ENCODE peak calls at places on chromosome 13, in nine cellular contexts. One of them, this sample, is unnamed.

GRCh38 chr13:108560092-108560491 is 69.3 kb upstream of the MYO16 start:
- DNase-seq in NCI-H1105 treated with DMSO at 0.1 percent for 48 hours: peak
- DNase-seq in T-helper 2 cell: no peak
- DNase-seq in ascending aorta: no peak
- DNase-seq in testis: no peak
- DNase-seq in T-helper 17 cell: no peak
- DNase-seq in LoVo: no peak
- DNase-seq in AG09319: no peak
- DNase-seq in neural crest cell: peak
- DNase-seq in this sample: no peak

GRCh38 chr13:30963794-30964193 is 31.3 kb downstream of the TEX26 start:
- DNase-seq in T-helper 2 cell: no peak
- DNase-seq in testis: peak
- DNase-seq in AG09319: no peak
- DNase-seq in LoVo: no peak
- DNase-seq in neural crest cell: no peak
- DNase-seq in T-helper 17 cell: no peak
- DNase-seq in ascending aorta: no peak
- DNase-seq in NCI-H1105 treated with DMSO at 0.1 percent for 48 hours: no peak
- DNase-seq in this sample: no peak

GRCh38 chr13:39712626-39713025 is 57.2 kb downstream of the COG6 start:
- DNase-seq in NCI-H1105 treated with DMSO at 0.1 percent for 48 hours: no peak
- DNase-seq in T-helper 17 cell: no peak
- DNase-seq in neural crest cell: no peak
- DNase-seq in testis: no peak
- DNase-seq in T-helper 2 cell: no peak
- DNase-seq in AG09319: no peak
- DNase-seq in ascending aorta: no peak
- DNase-seq in LoVo: no peak
- DNase-seq in this sample: no peak

GRCh38 chr13:67148219-67148583 is 81.9 kb downstream of the PCDH9 start:
- DNase-seq in neural crest cell: no peak
- DNase-seq in NCI-H1105 treated with DMSO at 0.1 percent for 48 hours: no peak
- DNase-seq in T-helper 2 cell: no peak
- DNase-seq in AG09319: no peak
- DNase-seq in T-helper 17 cell: no peak
- DNase-seq in testis: no peak
- DNase-seq in ascending aorta: no peak
- DNase-seq in LoVo: no peak
- DNase-seq in this sample: no peak

GRCh38 chr13:20492641-20493040 is 33.0 kb downstream of the CRYL1 start:
- DNase-seq in neural crest cell: peak
- DNase-seq in AG09319: peak
- DNase-seq in NCI-H1105 treated with DMSO at 0.1 percent for 48 hours: no peak
- DNase-seq in testis: peak
- DNase-seq in ascending aorta: no peak
- DNase-seq in T-helper 2 cell: peak
- DNase-seq in LoVo: peak
- DNase-seq in T-helper 17 cell: no peak
- DNase-seq in this sample: no peak

GRCh38 chr13:65417953-65418352 is 1812.2 kb downstream of the PCDH9 start:
- DNase-seq in LoVo: no peak
- DNase-seq in NCI-H1105 treated with DMSO at 0.1 percent for 48 hours: peak
- DNase-seq in T-helper 17 cell: no peak
- DNase-seq in ascending aorta: no peak
- DNase-seq in AG09319: no peak
- DNase-seq in T-helper 2 cell: no peak
- DNase-seq in neural crest cell: no peak
- DNase-seq in testis: no peak
- DNase-seq in this sample: no peak

GRCh38 chr13:93151277-93151676 is 75.3 kb upstream of the GPC6 start:
- DNase-seq in AG09319: peak
- DNase-seq in T-helper 17 cell: no peak
- DNase-seq in NCI-H1105 treated with DMSO at 0.1 percent for 48 hours: no peak
- DNase-seq in testis: no peak
- DNase-seq in ascending aorta: no peak
- DNase-seq in neural crest cell: no peak
- DNase-seq in LoVo: no peak
- DNase-seq in T-helper 2 cell: peak
- DNase-seq in this sample: no peak

GRCh38 chr13:22110368-22110767 is 439.5 kb downstream of the FGF9 start:
- DNase-seq in NCI-H1105 treated with DMSO at 0.1 percent for 48 hours: no peak
- DNase-seq in AG09319: no peak
- DNase-seq in ascending aorta: peak
- DNase-seq in LoVo: no peak
- DNase-seq in T-helper 2 cell: peak
- DNase-seq in T-helper 17 cell: no peak
- DNase-seq in testis: no peak
- DNase-seq in neural crest cell: no peak
- DNase-seq in this sample: no peak

GRCh38 chr13:75759531-75759930 is 123.4 kb downstream of the LMO7 start:
- DNase-seq in T-helper 2 cell: no peak
- DNase-seq in NCI-H1105 treated with DMSO at 0.1 percent for 48 hours: no peak
- DNase-seq in LoVo: no peak
- DNase-seq in ascending aorta: no peak
- DNase-seq in T-helper 17 cell: no peak
- DNase-seq in testis: no peak
- DNase-seq in neural crest cell: no peak
- DNase-seq in AG09319: no peak
- DNase-seq in this sample: no peak

GRCh38 chr13:33927315-33927714 is 109.4 kb downstream of the RFC3 start:
- DNase-seq in ascending aorta: no peak
- DNase-seq in testis: no peak
- DNase-seq in NCI-H1105 treated with DMSO at 0.1 percent for 48 hours: no peak
- DNase-seq in T-helper 2 cell: no peak
- DNase-seq in T-helper 17 cell: no peak
- DNase-seq in LoVo: no peak
- DNase-seq in neural crest cell: no peak
- DNase-seq in AG09319: no peak
- DNase-seq in this sample: no peak

GRCh38 chr13:39876258-39876657 is 220.8 kb downstream of the COG6 start:
- DNase-seq in testis: no peak
- DNase-seq in neural crest cell: no peak
- DNase-seq in ascending aorta: no peak
- DNase-seq in T-helper 17 cell: no peak
- DNase-seq in NCI-H1105 treated with DMSO at 0.1 percent for 48 hours: no peak
- DNase-seq in T-helper 2 cell: no peak
- DNase-seq in AG09319: peak
- DNase-seq in LoVo: no peak
- DNase-seq in this sample: no peak

GRCh38 chr13:75959861-75960481 is 323.8 kb downstream of the LMO7 start:
- DNase-seq in NCI-H1105 treated with DMSO at 0.1 percent for 48 hours: peak
- DNase-seq in ascending aorta: no peak
- DNase-seq in testis: no peak
- DNase-seq in AG09319: no peak
- DNase-seq in LoVo: no peak
- DNase-seq in T-helper 2 cell: no peak
- DNase-seq in neural crest cell: no peak
- DNase-seq in T-helper 17 cell: no peak
- DNase-seq in this sample: no peak

GRCh38 chr13:43785681-43786471 is 896 bp downstream of the ENOX1 start:
- DNase-seq in LoVo: no peak
- DNase-seq in neural crest cell: peak
- DNase-seq in T-helper 17 cell: peak
- DNase-seq in T-helper 2 cell: peak
- DNase-seq in NCI-H1105 treated with DMSO at 0.1 percent for 48 hours: no peak
- DNase-seq in AG09319: no peak
- DNase-seq in ascending aorta: peak
- DNase-seq in testis: peak
- DNase-seq in this sample: peak

GRCh38 chr13:41842029-41842428 is 118.9 kb downstream of the VWA8 start:
- DNase-seq in neural crest cell: no peak
- DNase-seq in LoVo: no peak
- DNase-seq in ascending aorta: no peak
- DNase-seq in T-helper 2 cell: no peak
- DNase-seq in testis: no peak
- DNase-seq in AG09319: no peak
- DNase-seq in T-helper 17 cell: no peak
- DNase-seq in NCI-H1105 treated with DMSO at 0.1 percent for 48 hours: no peak
- DNase-seq in this sample: no peak

GRCh38 chr13:94454906-94455305 is 24.6 kb downstream of the DCT start:
- DNase-seq in AG09319: no peak
- DNase-seq in T-helper 2 cell: no peak
- DNase-seq in NCI-H1105 treated with DMSO at 0.1 percent for 48 hours: no peak
- DNase-seq in LoVo: no peak
- DNase-seq in ascending aorta: no peak
- DNase-seq in neural crest cell: no peak
- DNase-seq in testis: no peak
- DNase-seq in T-helper 17 cell: no peak
- DNase-seq in this sample: no peak

GRCh38 chr13:32503727-32504126 is 34.9 kb downstream of the N4BP2L2 start:
- DNase-seq in neural crest cell: no peak
- DNase-seq in AG09319: no peak
- DNase-seq in testis: peak
- DNase-seq in NCI-H1105 treated with DMSO at 0.1 percent for 48 hours: no peak
- DNase-seq in T-helper 2 cell: no peak
- DNase-seq in LoVo: no peak
- DNase-seq in ascending aorta: no peak
- DNase-seq in T-helper 17 cell: no peak
- DNase-seq in this sample: no peak

GRCh38 chr13:50513528-50513863 is 330.0 kb downstream of the DLEU7 start:
- DNase-seq in neural crest cell: no peak
- DNase-seq in T-helper 17 cell: no peak
- DNase-seq in ascending aorta: no peak
- DNase-seq in testis: no peak
- DNase-seq in AG09319: no peak
- DNase-seq in T-helper 2 cell: no peak
- DNase-seq in LoVo: no peak
- DNase-seq in NCI-H1105 treated with DMSO at 0.1 percent for 48 hours: peak
- DNase-seq in this sample: no peak

GRCh38 chr13:89003656-89004055 is 1332.5 kb downstream of the SLITRK5 start:
- DNase-seq in ascending aorta: no peak
- DNase-seq in neural crest cell: no peak
- DNase-seq in AG09319: no peak
- DNase-seq in LoVo: no peak
- DNase-seq in T-helper 2 cell: no peak
- DNase-seq in T-helper 17 cell: no peak
- DNase-seq in NCI-H1105 treated with DMSO at 0.1 percent for 48 hours: no peak
- DNase-seq in testis: no peak
- DNase-seq in this sample: no peak

GRCh38 chr13:97448503-97449251 is 14.7 kb downstream of the RAP2A start:
- DNase-seq in T-helper 17 cell: no peak
- DNase-seq in testis: no peak
- DNase-seq in NCI-H1105 treated with DMSO at 0.1 percent for 48 hours: no peak
- DNase-seq in T-helper 2 cell: no peak
- DNase-seq in neural crest cell: no peak
- DNase-seq in AG09319: no peak
- DNase-seq in ascending aorta: no peak
- DNase-seq in LoVo: no peak
- DNase-seq in this sample: no peak

GRCh38 chr13:59774511-59774911 is 389.2 kb downstream of the DIAPH3 start:
- DNase-seq in T-helper 2 cell: no peak
- DNase-seq in AG09319: peak
- DNase-seq in testis: no peak
- DNase-seq in T-helper 17 cell: no peak
- DNase-seq in neural crest cell: no peak
- DNase-seq in NCI-H1105 treated with DMSO at 0.1 percent for 48 hours: no peak
- DNase-seq in ascending aorta: no peak
- DNase-seq in LoVo: no peak
- DNase-seq in this sample: no peak

GRCh38 chr13:33183431-33184130 is 102.0 kb downstream of the STARD13 start:
- DNase-seq in testis: no peak
- DNase-seq in AG09319: no peak
- DNase-seq in LoVo: no peak
- DNase-seq in neural crest cell: no peak
- DNase-seq in T-helper 2 cell: no peak
- DNase-seq in ascending aorta: no peak
- DNase-seq in T-helper 17 cell: no peak
- DNase-seq in NCI-H1105 treated with DMSO at 0.1 percent for 48 hours: no peak
- DNase-seq in this sample: no peak

GRCh38 chr13:43269037-43269476 is 245.7 kb downstream of the DNAJC15 start:
- DNase-seq in AG09319: peak
- DNase-seq in LoVo: peak
- DNase-seq in T-helper 17 cell: no peak
- DNase-seq in ascending aorta: peak
- DNase-seq in NCI-H1105 treated with DMSO at 0.1 percent for 48 hours: no peak
- DNase-seq in T-helper 2 cell: no peak
- DNase-seq in testis: no peak
- DNase-seq in neural crest cell: no peak
- DNase-seq in this sample: no peak

GRCh38 chr13:29884671-29885424 is 34.4 kb upstream of the UBL3 start:
- DNase-seq in T-helper 17 cell: no peak
- DNase-seq in T-helper 2 cell: no peak
- DNase-seq in neural crest cell: peak
- DNase-seq in AG09319: no peak
- DNase-seq in testis: peak
- DNase-seq in ascending aorta: no peak
- DNase-seq in NCI-H1105 treated with DMSO at 0.1 percent for 48 hours: no peak
- DNase-seq in LoVo: no peak
- DNase-seq in this sample: no peak

GRCh38 chr13:21243843-21244184 is 67.4 kb downstream of the MRPL57 start:
- DNase-seq in ascending aorta: no peak
- DNase-seq in AG09319: no peak
- DNase-seq in testis: no peak
- DNase-seq in T-helper 17 cell: no peak
- DNase-seq in T-helper 2 cell: no peak
- DNase-seq in neural crest cell: no peak
- DNase-seq in LoVo: no peak
- DNase-seq in NCI-H1105 treated with DMSO at 0.1 percent for 48 hours: no peak
- DNase-seq in this sample: no peak

GRCh38 chr13:93309886-93310520 is 83.4 kb downstream of the GPC6 start:
- DNase-seq in neural crest cell: peak
- DNase-seq in ascending aorta: no peak
- DNase-seq in T-helper 17 cell: no peak
- DNase-seq in testis: no peak
- DNase-seq in T-helper 2 cell: peak
- DNase-seq in NCI-H1105 treated with DMSO at 0.1 percent for 48 hours: no peak
- DNase-seq in AG09319: no peak
- DNase-seq in LoVo: no peak
- DNase-seq in this sample: no peak

GRCh38 chr13:101298517-101298916 is 117.8 kb downstream of the NALCN start:
- DNase-seq in T-helper 2 cell: no peak
- DNase-seq in neural crest cell: no peak
- DNase-seq in NCI-H1105 treated with DMSO at 0.1 percent for 48 hours: no peak
- DNase-seq in ascending aorta: no peak
- DNase-seq in T-helper 17 cell: no peak
- DNase-seq in LoVo: no peak
- DNase-seq in testis: no peak
- DNase-seq in AG09319: no peak
- DNase-seq in this sample: no peak

GRCh38 chr13:26698392-26699196 is 62.0 kb downstream of the GPR12 start:
- DNase-seq in T-helper 17 cell: peak
- DNase-seq in AG09319: peak
- DNase-seq in T-helper 2 cell: peak
- DNase-seq in NCI-H1105 treated with DMSO at 0.1 percent for 48 hours: peak
- DNase-seq in testis: peak
- DNase-seq in ascending aorta: peak
- DNase-seq in neural crest cell: peak
- DNase-seq in LoVo: peak
- DNase-seq in this sample: peak

GRCh38 chr13:23983671-23984070 is 86.4 kb upstream of the C1QTNF9B start:
- DNase-seq in T-helper 17 cell: no peak
- DNase-seq in ascending aorta: no peak
- DNase-seq in neural crest cell: no peak
- DNase-seq in LoVo: no peak
- DNase-seq in NCI-H1105 treated with DMSO at 0.1 percent for 48 hours: no peak
- DNase-seq in AG09319: no peak
- DNase-seq in testis: no peak
- DNase-seq in T-helper 2 cell: no peak
- DNase-seq in this sample: no peak

GRCh38 chr13:75180805-75181455 is 301.0 kb downstream of the TBC1D4 start:
- DNase-seq in testis: no peak
- DNase-seq in T-helper 2 cell: no peak
- DNase-seq in T-helper 17 cell: no peak
- DNase-seq in neural crest cell: no peak
- DNase-seq in LoVo: no peak
- DNase-seq in AG09319: no peak
- DNase-seq in ascending aorta: no peak
- DNase-seq in NCI-H1105 treated with DMSO at 0.1 percent for 48 hours: no peak
- DNase-seq in this sample: no peak

GRCh38 chr13:45048890-45049407 is 59.6 kb downstream of the GPALPP1 start:
- DNase-seq in ascending aorta: no peak
- DNase-seq in AG09319: no peak
- DNase-seq in T-helper 2 cell: peak
- DNase-seq in LoVo: no peak
- DNase-seq in testis: no peak
- DNase-seq in NCI-H1105 treated with DMSO at 0.1 percent for 48 hours: no peak
- DNase-seq in T-helper 17 cell: no peak
- DNase-seq in neural crest cell: no peak
- DNase-seq in this sample: no peak

GRCh38 chr13:67725999-67726398 is 495.9 kb upstream of the PCDH9 start:
- DNase-seq in NCI-H1105 treated with DMSO at 0.1 percent for 48 hours: no peak
- DNase-seq in ascending aorta: no peak
- DNase-seq in neural crest cell: no peak
- DNase-seq in testis: no peak
- DNase-seq in T-helper 2 cell: no peak
- DNase-seq in T-helper 17 cell: no peak
- DNase-seq in AG09319: no peak
- DNase-seq in LoVo: no peak
- DNase-seq in this sample: no peak